ENCODE peak calls at places on chromosomes 16 and 17, in eight cellular contexts. One of them, this sample, is unnamed.

GRCh38 chr17:64115043-64115698 is 14.8 kb downstream of the ERN1 start:
- DNase-seq in PC-3: peak; percentile 60
- DNase-seq in GM23248: peak; percentile 84
- DNase-seq in HCT116: no peak
- DNase-seq in SK-N-SH: no peak
- DNase-seq in MM.1S: no peak
- DNase-seq in GM23338: no peak
- DNase-seq in OCI-LY7: no peak
- DNase-seq in this sample: no peak

GRCh38 chr17:18258356-18259038 is at the start of gene FLII:
- DNase-seq in PC-3: peak; percentile 56
- DNase-seq in MM.1S: peak; percentile 57
- DNase-seq in HCT116: no peak
- DNase-seq in GM23338: peak; percentile 73
- DNase-seq in OCI-LY7: peak; percentile 60
- DNase-seq in SK-N-SH: peak; percentile 89
- DNase-seq in GM23248: peak; percentile 83
- DNase-seq in this sample: peak; percentile 86

GRCh38 chr16:84907575-84907974 is 87.8 kb downstream of the CRISPLD2 start:
- DNase-seq in MM.1S: no peak
- DNase-seq in OCI-LY7: no peak
- DNase-seq in PC-3: no peak
- DNase-seq in HCT116: no peak
- DNase-seq in GM23248: no peak
- DNase-seq in SK-N-SH: no peak
- DNase-seq in GM23338: no peak
- DNase-seq in this sample: no peak

GRCh38 chr17:40218740-40219072 is 398 bp upstream of the WIPF2 start:
- DNase-seq in HCT116: peak; percentile 47
- DNase-seq in PC-3: peak; percentile 13
- DNase-seq in GM23248: peak; percentile 94
- DNase-seq in GM23338: peak; percentile 98
- DNase-seq in OCI-LY7: peak; percentile 91
- DNase-seq in SK-N-SH: peak; percentile 80
- DNase-seq in MM.1S: peak; percentile 84
- DNase-seq in this sample: peak; percentile 88

GRCh38 chr17:77196251-77196650 is 55.5 kb downstream of the SEC14L1 start:
- DNase-seq in SK-N-SH: no peak
- DNase-seq in GM23338: no peak
- DNase-seq in MM.1S: no peak
- DNase-seq in OCI-LY7: no peak
- DNase-seq in GM23248: no peak
- DNase-seq in HCT116: no peak
- DNase-seq in PC-3: no peak
- DNase-seq in this sample: no peak

GRCh38 chr16:31113420-31114124 is 3.9 kb upstream of the KAT8 start:
- DNase-seq in HCT116: no peak
- DNase-seq in GM23338: no peak
- DNase-seq in OCI-LY7: no peak
- DNase-seq in PC-3: peak; percentile 36
- DNase-seq in MM.1S: no peak
- DNase-seq in GM23248: no peak
- DNase-seq in SK-N-SH: no peak
- DNase-seq in this sample: peak; percentile 16

GRCh38 chr16:23276821-23277220 is 25.3 kb upstream of the SCNN1B start:
- DNase-seq in GM23248: no peak
- DNase-seq in PC-3: no peak
- DNase-seq in MM.1S: no peak
- DNase-seq in OCI-LY7: no peak
- DNase-seq in SK-N-SH: no peak
- DNase-seq in GM23338: no peak
- DNase-seq in HCT116: no peak
- DNase-seq in this sample: no peak

GRCh38 chr17:78997881-78998280 is 11.7 kb downstream of the CANT1 start:
- DNase-seq in HCT116: no peak
- DNase-seq in GM23248: no peak
- DNase-seq in MM.1S: no peak
- DNase-seq in GM23338: no peak
- DNase-seq in SK-N-SH: no peak
- DNase-seq in PC-3: no peak
- DNase-seq in OCI-LY7: no peak
- DNase-seq in this sample: no peak

GRCh38 chr17:17840751-17841591 is 4.2 kb upstream of the SREBF1 start:
- DNase-seq in SK-N-SH: no peak
- DNase-seq in MM.1S: no peak
- DNase-seq in OCI-LY7: peak; percentile 22
- DNase-seq in HCT116: no peak
- DNase-seq in PC-3: peak; percentile 31
- DNase-seq in GM23338: peak; percentile 30
- DNase-seq in GM23248: peak; percentile 53
- DNase-seq in this sample: no peak

GRCh38 chr16:64251742-64252141 is 870.1 kb downstream of the CDH11 start:
- DNase-seq in GM23248: no peak
- DNase-seq in SK-N-SH: no peak
- DNase-seq in MM.1S: no peak
- DNase-seq in HCT116: no peak
- DNase-seq in GM23338: no peak
- DNase-seq in OCI-LY7: no peak
- DNase-seq in PC-3: no peak
- DNase-seq in this sample: no peak

GRCh38 chr17:57927048-57927723 is 28.0 kb downstream of the CUEDC1 start:
- DNase-seq in MM.1S: no peak
- DNase-seq in HCT116: no peak
- DNase-seq in SK-N-SH: peak; percentile 45
- DNase-seq in PC-3: peak; percentile 85
- DNase-seq in GM23248: peak; percentile 74
- DNase-seq in GM23338: peak; percentile 60
- DNase-seq in OCI-LY7: no peak
- DNase-seq in this sample: no peak

GRCh38 chr16:23557779-23558330 is 328 bp downstream of the UBFD1 start:
- DNase-seq in SK-N-SH: no peak
- DNase-seq in OCI-LY7: no peak
- DNase-seq in MM.1S: peak; percentile 14
- DNase-seq in GM23338: peak; percentile 38
- DNase-seq in GM23248: peak; percentile 68
- DNase-seq in PC-3: no peak
- DNase-seq in HCT116: no peak
- DNase-seq in this sample: peak; percentile 59

GRCh38 chr16:81004646-81005353 is 1.9 kb downstream of the CMC2 start:
- DNase-seq in HCT116: peak; percentile 63
- DNase-seq in PC-3: peak; percentile 77
- DNase-seq in OCI-LY7: peak; percentile 78
- DNase-seq in GM23248: peak; percentile 80
- DNase-seq in SK-N-SH: peak; percentile 21
- DNase-seq in MM.1S: peak; percentile 58
- DNase-seq in GM23338: peak; percentile 82
- DNase-seq in this sample: peak; percentile 83

GRCh38 chr16:81000873-81001272 is 5.8 kb downstream of the CMC2 start:
- DNase-seq in OCI-LY7: no peak
- DNase-seq in PC-3: no peak
- DNase-seq in HCT116: no peak
- DNase-seq in MM.1S: no peak
- DNase-seq in GM23338: no peak
- DNase-seq in SK-N-SH: no peak
- DNase-seq in GM23248: no peak
- DNase-seq in this sample: no peak

GRCh38 chr16:81001330-81001729 is 5.4 kb downstream of the CMC2 start:
- DNase-seq in GM23338: no peak
- DNase-seq in PC-3: no peak
- DNase-seq in OCI-LY7: no peak
- DNase-seq in HCT116: no peak
- DNase-seq in MM.1S: no peak
- DNase-seq in SK-N-SH: no peak
- DNase-seq in GM23248: no peak
- DNase-seq in this sample: no peak

GRCh38 chr16:81003610-81004460 is 2.9 kb downstream of the CMC2 start:
- DNase-seq in GM23338: no peak
- DNase-seq in OCI-LY7: peak; percentile 6
- DNase-seq in MM.1S: peak; percentile 15
- DNase-seq in SK-N-SH: no peak
- DNase-seq in HCT116: no peak
- DNase-seq in GM23248: peak; percentile 78
- DNase-seq in PC-3: no peak
- DNase-seq in this sample: no peak

DNA sequence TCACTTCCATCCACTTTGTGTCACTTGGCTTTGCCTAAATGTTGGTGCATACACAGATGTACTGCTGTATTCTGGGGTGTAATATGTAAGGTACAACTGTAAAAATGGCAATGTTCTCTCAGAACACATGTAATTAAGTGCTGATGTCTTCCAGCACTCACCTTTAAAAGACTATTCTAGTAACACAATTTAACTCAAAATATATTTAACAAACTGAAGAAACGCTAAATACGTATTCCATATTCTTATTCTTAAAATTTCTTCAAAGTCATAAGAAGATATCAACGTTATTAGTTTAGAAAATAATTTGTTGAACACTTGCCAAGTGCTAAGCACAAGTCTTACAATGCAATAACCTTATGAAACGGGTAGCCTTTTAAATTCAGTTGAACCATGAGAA is 3.6 kb downstream of the CMC2 start:
- DNase-seq in PC-3: no peak
- DNase-seq in SK-N-SH: no peak
- DNase-seq in GM23338: no peak
- DNase-seq in GM23248: no peak
- DNase-seq in MM.1S: no peak
- DNase-seq in HCT116: no peak
- DNase-seq in OCI-LY7: no peak
- DNase-seq in this sample: no peak
- H3K4me2 ChIP-seq in PC-3: no peak overlapping the region
- H3K4me2 ChIP-seq in SK-N-SH: no peak overlapping the region
- H3K4me2 ChIP-seq in GM23338: no peak overlapping the region
- H3K4me2 ChIP-seq in GM23248: peak overlapping the region; percentile 13
- H3K4me2 ChIP-seq in MM.1S: no peak overlapping the region
- H3K4me2 ChIP-seq in HCT116: no peak overlapping the region
- H3K4me2 ChIP-seq in OCI-LY7: no peak overlapping the region
- H3K4me2 ChIP-seq in this sample: no peak overlapping the region

GRCh38 chr17:35119370-35120185 is at the start of gene RAD51D:
- DNase-seq in GM23338: peak; percentile 90
- DNase-seq in HCT116: peak; percentile 48
- DNase-seq in GM23248: peak; percentile 86
- DNase-seq in PC-3: peak; percentile 72
- DNase-seq in SK-N-SH: peak; percentile 95
- DNase-seq in OCI-LY7: peak; percentile 87
- DNase-seq in MM.1S: peak; percentile 75
- DNase-seq in this sample: peak; percentile 91
- H3K9me2 ChIP-seq in GM23338: no peaks in the 10 kb centered on the region
- H3K9me2 ChIP-seq in HCT116: no peaks in the 10 kb centered on the region
- H3K9me2 ChIP-seq in GM23248: no peaks in the 10 kb centered on the region
- H3K9me2 ChIP-seq in PC-3: no peaks in the 10 kb centered on the region
- H3K9me2 ChIP-seq in SK-N-SH: no peaks in the 10 kb centered on the region
- H3K9me2 ChIP-seq in OCI-LY7: no peaks in the 10 kb centered on the region
- H3K9me2 ChIP-seq in MM.1S: no peaks in the 10 kb centered on the region
- H3K9me2 ChIP-seq in this sample: no peaks in the 10 kb centered on the region

DNA sequence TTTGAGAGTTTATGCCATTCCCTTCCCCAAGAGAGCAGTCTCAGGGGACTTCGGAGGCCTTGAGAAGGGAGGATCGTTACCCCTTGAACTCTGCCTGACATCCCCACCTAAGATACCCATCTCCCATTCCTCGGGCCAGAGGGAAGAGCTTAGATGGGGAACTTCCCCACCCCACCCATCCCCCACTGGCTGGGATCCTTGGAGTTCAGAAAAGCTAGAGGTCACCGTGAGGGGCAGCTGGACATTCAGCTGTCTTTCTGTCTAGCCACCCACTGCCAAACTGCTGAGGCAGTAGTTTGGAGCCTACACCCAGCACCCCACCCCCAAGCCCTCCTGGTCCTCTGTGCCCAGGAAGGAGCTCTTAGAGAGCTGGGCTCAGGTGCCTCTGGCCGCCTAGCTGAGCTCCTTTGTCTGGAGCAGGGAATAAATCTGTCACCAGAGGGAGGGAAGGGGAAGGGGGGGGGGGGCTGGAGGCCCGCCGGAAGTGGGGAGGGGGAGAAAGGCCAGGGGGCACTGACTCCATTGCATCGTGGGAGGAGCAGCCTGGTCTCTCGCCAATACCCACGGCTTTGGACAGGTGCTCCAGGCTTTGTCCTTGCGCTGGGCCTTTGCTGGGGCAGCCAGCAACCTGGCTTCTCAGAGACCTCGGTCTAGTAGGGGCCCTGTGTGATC is 1.0 kb downstream of the HSD11B2 start:
- DNase-seq in GM23338: peak; percentile 65
- DNase-seq in OCI-LY7: no peak
- DNase-seq in SK-N-SH: peak; percentile 51
- DNase-seq in MM.1S: no peak
- DNase-seq in PC-3: no peak
- DNase-seq in GM23248: no peak
- DNase-seq in HCT116: no peak
- DNase-seq in this sample: no peak
- TF ChIP-seq EZH2phosphoT487 in GM23338: no peak
- TF ChIP-seq EZH2phosphoT487 in OCI-LY7: no peak
- TF ChIP-seq EZH2phosphoT487 in SK-N-SH: no peak
- TF ChIP-seq EZH2phosphoT487 in MM.1S: no peak
- TF ChIP-seq EZH2phosphoT487 in PC-3: no peak
- TF ChIP-seq EZH2phosphoT487 in GM23248: no peak
- TF ChIP-seq EZH2phosphoT487 in HCT116: no peak
- TF ChIP-seq EZH2phosphoT487 in this sample: no peak

GRCh38 chr16:1775006-1775845 is 2.3 kb upstream of the MRPS34 start:
- DNase-seq in GM23248: no peak
- DNase-seq in OCI-LY7: no peak
- DNase-seq in SK-N-SH: no peak
- DNase-seq in GM23338: no peak
- DNase-seq in MM.1S: no peak
- DNase-seq in HCT116: no peak
- DNase-seq in PC-3: no peak
- DNase-seq in this sample: no peak
- H3K4me2 ChIP-seq in GM23248: no peak overlapping the region
- H3K4me2 ChIP-seq in OCI-LY7: peak overlapping the region; percentile 100
- H3K4me2 ChIP-seq in SK-N-SH: peak overlapping the region; percentile 95
- H3K4me2 ChIP-seq in GM23338: no peak overlapping the region
- H3K4me2 ChIP-seq in MM.1S: no peak overlapping the region
- H3K4me2 ChIP-seq in HCT116: no peak overlapping the region
- H3K4me2 ChIP-seq in PC-3: peak overlapping the region; percentile 100
- H3K4me2 ChIP-seq in this sample: peak overlapping the region; percentile 100

This sample was measured in hepatocyte.